ENCODE peak calls at places on chromosomes 2 and 18, in ten cellular contexts. O is mucosa of descending colon; J is cardiac muscle cell; I is left ventricle myocardium inferior; E is CD4-positive, CD25-positive, alpha-beta regulatory T cell; Y is lower leg skin; R is ovary; H is A549; P is body of pancreas; T is GM23248. U is an unnamed sample.

GRCh38 chr2:85659324-85659981 is 8.5 kb downstream of the SFTPB start:
- DNase-seq in O (no peak), J (no peak), I (no peak), E (no peak), Y (no peak), R (no peak), H (no peak), P (no peak), T (no peak), U (no peak)

GRCh38 chr2:168178520-168178919 is 68.9 kb downstream of the STK39 start:
- DNase-seq in O (no peak), J (no peak), I (no peak), E (no peak), Y (no peak), R (no peak), H (no peak), P (no peak), T (no peak), U (no peak)

GRCh38 chr18:70321616-70322015 is 32.8 kb downstream of the SOCS6 start:
- DNase-seq in O (no peak), J (no peak), I (no peak), E (no peak), Y (no peak), R (no peak), H (no peak), P (no peak), T (no peak), U (no peak)

GRCh38 chr2:190486037-190486623 is 48.4 kb downstream of the NEMP2 start:
- DNase-seq in O (no peak), J (no peak), I (no peak), E (no peak), Y (no peak), R (no peak), H (no peak), P (no peak), T (peak; percentile 37), U (peak; percentile 35)

GRCh38 chr2:43595603-43596412 is at the start of gene THADA:
- DNase-seq in O (peak; percentile 99), J (peak; percentile 100), I (peak; percentile 99), E (peak; percentile 94), Y (peak; percentile 100), R (peak; percentile 100), H (peak; percentile 96), P (peak; percentile 100), T (peak; percentile 100), U (peak; percentile 98)

GRCh38 chr18:45449761-45450227 is 165.5 kb upstream of the SLC14A2 start:
- DNase-seq in O (peak; percentile 48), J (no peak), I (peak; percentile 58), E (no peak), Y (no peak), R (peak; percentile 25), H (no peak), P (peak; percentile 70), T (peak; percentile 64), U (no peak)

GRCh38 chr2:11796190-11797171 is 50.0 kb downstream of the LPIN1 start:
- DNase-seq in O (no peak), J (no peak), I (no peak), E (no peak), Y (peak; percentile 83), R (no peak), H (no peak), P (no peak), T (peak; percentile 91), U (no peak)

GRCh38 chr2:174561283-174562275 is 36.0 kb downstream of the WIPF1 start:
- DNase-seq in O (no peak), J (peak; percentile 34), I (peak; percentile 83), E (no peak), Y (no peak), R (peak; percentile 81), H (no peak), P (peak; percentile 90), T (peak; percentile 64), U (no peak)

GRCh38 chr18:74609535-74609934 is 11.9 kb downstream of the ZNF407 start:
- DNase-seq in O (no peak), J (no peak), I (no peak), E (no peak), Y (no peak), R (no peak), H (no peak), P (no peak), T (peak; percentile 88), U (peak; percentile 64)

GRCh38 chr2:238134393-238134785 is 4.1 kb upstream of the KLHL30 start:
- DNase-seq in O (peak; percentile 32), J (no peak), I (peak; percentile 4), E (no peak), Y (no peak), R (no peak), H (no peak), P (no peak), T (no peak), U (no peak)

GRCh38 chr2:86480105-86480504 is 38.9 kb downstream of the KDM3A start:
- DNase-seq in O (peak; percentile 47), J (no peak), I (peak; percentile 46), E (no peak), Y (no peak), R (peak; percentile 20), H (no peak), P (peak; percentile 17), T (peak; percentile 42), U (no peak)

GRCh38 chr2:86249176-86249842 is 50.1 kb downstream of the MRPL35 start:
- DNase-seq in O (no peak), J (no peak), I (no peak), E (no peak), Y (no peak), R (peak; percentile 47), H (no peak), P (peak; percentile 35), T (peak; percentile 79), U (peak; percentile 79)

GRCh38 chr2:118090387-118091139 is 2.3 kb downstream of the INSIG2 start:
- DNase-seq in O (no peak), J (no peak), I (no peak), E (no peak), Y (no peak), R (no peak), H (no peak), P (no peak), T (no peak), U (no peak)
- H3K4me3 ChIP-seq in O (no peak overlapping the region), J (peak overlapping the region; percentile 77), I (no peak overlapping the region), E (peak overlapping the region; percentile 98), Y (no peak overlapping the region), R (no peak overlapping the region), H (no peak overlapping the region), P (no peak overlapping the region), T (peak overlapping the region; percentile 92), U (peak overlapping the region; percentile 81)

GRCh38 chr2:54716375-54716774 is 7.1 kb upstream of the EML6 start:
- DNase-seq in O (no peak), J (no peak), I (no peak), E (no peak), Y (no peak), R (no peak), H (no peak), P (no peak), T (no peak), U (no peak)
- H3K4me3 ChIP-seq in O (no peak overlapping the region), J (no peak overlapping the region), I (no peak overlapping the region), E (no peak overlapping the region), Y (no peak overlapping the region), R (no peak overlapping the region), H (no peak overlapping the region), P (no peak overlapping the region), T (no peak overlapping the region), U (no peak overlapping the region)

GRCh38 chr2:161239416-161240109 is 68.7 kb upstream of the PSMD14 start:
- DNase-seq in O (peak; percentile 51), J (no peak), I (peak; percentile 16), E (no peak), Y (no peak), R (peak; percentile 13), H (no peak), P (no peak), T (no peak), U (no peak)
- H3K4me3 ChIP-seq in O (no peak overlapping the region), J (no peak overlapping the region), I (peak overlapping the region; percentile 72), E (no peak overlapping the region), Y (no peak overlapping the region), R (no peak overlapping the region), H (peak overlapping the region; percentile 71), P (no peak overlapping the region), T (no peak overlapping the region), U (no peak overlapping the region)

DNA sequence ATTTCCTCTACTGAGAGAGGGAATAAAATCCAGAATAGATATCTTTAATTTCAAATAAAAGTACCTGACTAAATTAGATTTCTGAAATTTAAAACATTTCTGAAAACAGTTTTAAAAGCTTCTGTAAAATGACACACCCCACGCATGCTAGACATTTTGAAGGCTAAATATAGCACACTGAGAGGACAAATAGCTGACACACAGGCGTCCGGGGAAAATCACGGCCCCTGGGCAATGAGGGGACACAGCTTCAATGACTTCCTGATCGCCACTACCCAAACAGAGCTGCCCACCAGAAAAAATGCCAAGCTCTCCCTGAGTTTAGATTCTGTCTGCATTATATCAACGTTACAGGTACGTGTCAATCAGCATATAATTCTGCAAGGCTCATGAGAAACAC is 10.9 kb downstream of the TBC1D8 start:
- DNase-seq in O (no peak), J (peak; percentile 49), I (peak; percentile 26), E (no peak), Y (no peak), R (no peak), H (no peak), P (no peak), T (no peak), U (no peak)
- H3K4me3 ChIP-seq in O (no peak overlapping the region), J (no peak overlapping the region), I (peak overlapping the region; percentile 42), E (no peak overlapping the region), Y (no peak overlapping the region), R (no peak overlapping the region), H (no peak overlapping the region), P (no peak overlapping the region), T (no peak overlapping the region), U (no peak overlapping the region)

GRCh38 chr2:138491495-138491862 is 10.1 kb upstream of the SPOPL start:
- DNase-seq in O (no peak), J (no peak), I (no peak), E (no peak), Y (no peak), R (no peak), H (no peak), P (no peak), T (no peak), U (no peak)
- H3K4me3 ChIP-seq in O (no peak overlapping the region), J (no peak overlapping the region), I (no peak overlapping the region), E (no peak overlapping the region), Y (no peak overlapping the region), R (no peak overlapping the region), H (no peak overlapping the region), P (no peak overlapping the region), T (no peak overlapping the region), U (no peak overlapping the region)